ENCODE peak calls at places on chromosomes 5 and 9, in eight cellular contexts. M is neural crest cell; N is endothelial cell; O is NCI-H1092 treated with DMSO at 0.1 percent for 48 hours; B is activated T-cell treated with anti-CD3 and anti-CD28 coated beads, Interleukin-2, amount 50 U/mL, for 1 hour; J is type B pancreatic cell; D is HS-5; Z is NCI-H1105. W is an unnamed sample.

GRCh38 chr5:180283026-180283615 is 8.8 kb downstream of the MAPK9 start:
- DNase-seq in B (no peak), M (no peak), Z (no peak), O (no peak), D (no peak), J (no peak), N (no peak), W (no peak)

GRCh38 chr9:134635431-134636141 is 6.0 kb upstream of the COL5A1 start:
- DNase-seq in M (no peak), J (no peak), O (no peak), D (no peak), N (no peak), B (no peak), Z (no peak), W (peak)

GRCh38 chr9:91131433-91131839 is 230.3 kb downstream of the AUH start:
- DNase-seq in D (peak), N (no peak), O (no peak), Z (no peak), B (no peak), M (no peak), J (no peak), W (peak)

GRCh38 chr5:147445093-147445492 is 64.8 kb downstream of the DPYSL3 start:
- DNase-seq in O (no peak), Z (no peak), M (no peak), D (no peak), N (no peak), B (no peak), J (no peak), W (no peak)

GRCh38 chr9:125886365-125886764 is 139.2 kb downstream of the PBX3 start:
- DNase-seq in N (no peak), M (no peak), O (no peak), J (no peak), Z (no peak), D (no peak), B (no peak), W (no peak)

GRCh38 chr5:141840826-141841360 is 37.3 kb downstream of the PCDH1 start:
- DNase-seq in O (no peak), Z (no peak), J (no peak), B (no peak), M (no peak), D (no peak), N (no peak), W (no peak)

GRCh38 chr9:1647776-1648175 is 367.4 kb upstream of the SMARCA2 start:
- DNase-seq in N (no peak), J (no peak), M (no peak), B (no peak), D (peak), Z (no peak), O (no peak), W (no peak)

GRCh38 chr9:76213751-76214150 is 180.5 kb downstream of the RFK start:
- DNase-seq in O (no peak), N (no peak), J (no peak), D (no peak), B (no peak), Z (no peak), M (no peak), W (no peak)

GRCh38 chr9:133440884-133441283 is 18.7 kb downstream of the ADAMTS13 start:
- DNase-seq in Z (no peak), J (no peak), N (no peak), M (no peak), B (no peak), D (no peak), O (no peak), W (no peak)

GRCh38 chr5:149434162-149435014 is 55.3 kb upstream of the IL17B start:
- DNase-seq in M (peak), Z (peak), O (peak), D (no peak), J (no peak), N (peak), B (peak), W (peak)

GRCh38 chr5:73541981-73542380 is 23.5 kb downstream of the ANKRA2 start:
- DNase-seq in N (no peak), J (no peak), D (no peak), O (no peak), M (no peak), B (no peak), Z (no peak), W (no peak)

GRCh38 chr9:114894801-114895433 is 35.5 kb downstream of the TNFSF8 start:
- DNase-seq in J (no peak), O (peak), N (peak), Z (peak), D (peak), M (no peak), B (no peak), W (no peak)

GRCh38 chr9:126128494-126129142 is 198.0 kb upstream of the MVB12B start:
- DNase-seq in Z (no peak), O (no peak), M (no peak), J (peak), D (no peak), B (no peak), N (no peak), W (no peak)

GRCh38 chr9:104686081-104686480 is 8.2 kb upstream of the OR13D1 start:
- DNase-seq in J (no peak), N (no peak), M (no peak), Z (no peak), D (no peak), O (no peak), B (no peak), W (no peak)

GRCh38 chr9:72960446-72960845 is 7.6 kb upstream of the ALDH1A1 start:
- DNase-seq in B (no peak), Z (no peak), J (no peak), O (no peak), D (no peak), N (no peak), M (no peak), W (no peak)

GRCh38 chr5:116731432-116731831 is 156.8 kb upstream of the SEMA6A start:
- DNase-seq in D (no peak), Z (no peak), B (no peak), M (no peak), N (no peak), O (no peak), J (no peak), W (no peak)

GRCh38 chr9:109910616-109911568 is 130.9 kb downstream of the PALM2AKAP2 start:
- DNase-seq in N (no peak), J (no peak), B (no peak), Z (no peak), O (no peak), M (no peak), D (peak), W (no peak)

GRCh38 chr5:59485104-59485503 is 408.4 kb downstream of the PDE4D start:
- DNase-seq in D (peak), O (no peak), B (no peak), J (no peak), M (no peak), N (no peak), Z (no peak), W (no peak)

GRCh38 chr5:110663525-110663924 is 62.9 kb downstream of the TMEM232 start:
- DNase-seq in M (no peak), O (no peak), B (no peak), J (no peak), Z (no peak), D (no peak), N (no peak), W (no peak)

GRCh38 chr9:38619556-38620447 is 594 bp downstream of the ANKRD18A start:
- DNase-seq in M (peak), O (peak), Z (peak), J (no peak), N (peak), D (no peak), B (peak), W (peak)

GRCh38 chr5:93578179-93578812 is 2.7 kb downstream of the NR2F1-AS1 start:
- DNase-seq in O (no peak), B (no peak), Z (no peak), D (no peak), N (no peak), J (no peak), M (no peak), W (no peak)

GRCh38 chr5:112279082-112279481 is 140.0 kb downstream of the EPB41L4A start:
- DNase-seq in M (no peak), J (no peak), N (no peak), B (no peak), Z (no peak), D (no peak), O (no peak), W (no peak)

GRCh38 chr5:161286066-161286655 is 260.4 kb downstream of the GABRB2 start:
- DNase-seq in Z (no peak), M (no peak), O (no peak), J (no peak), B (no peak), D (no peak), N (no peak), W (no peak)

GRCh38 chr5:92977766-92978555 is 603.1 kb downstream of the NR2F1-AS1 start:
- DNase-seq in Z (no peak), D (no peak), N (no peak), O (no peak), B (no peak), J (no peak), M (no peak), W (no peak)

GRCh38 chr9:89884356-89885083 is 279.7 kb downstream of the GADD45G start:
- DNase-seq in M (no peak), B (no peak), D (no peak), Z (no peak), O (no peak), N (no peak), J (peak), W (peak)

GRCh38 chr9:89419978-89420394 is 77.9 kb downstream of the SEMA4D start:
- DNase-seq in O (no peak), M (no peak), J (no peak), Z (no peak), N (no peak), D (no peak), B (peak), W (peak)

GRCh38 chr5:155772009-155772662 is 554.8 kb upstream of the SGCD start:
- DNase-seq in O (no peak), B (no peak), N (no peak), M (no peak), D (no peak), Z (no peak), J (no peak), W (no peak)

GRCh38 chr9:104580562-104580961 is 11.6 kb downstream of the OR13C8 start:
- DNase-seq in M (no peak), O (no peak), N (no peak), J (no peak), Z (no peak), D (no peak), B (no peak), W (no peak)

GRCh38 chr5:141878186-141878770 is at the start of gene PCDH1:
- DNase-seq in O (peak), D (no peak), N (peak), B (peak), M (no peak), Z (no peak), J (no peak), W (no peak)

GRCh38 chr5:36298546-36298945 is 3.2 kb downstream of the RANBP3L start:
- DNase-seq in J (no peak), Z (no peak), O (no peak), B (no peak), M (no peak), N (no peak), D (no peak), W (no peak)

GRCh38 chr5:6540111-6540830 is 91.6 kb downstream of the UBE2QL1 start:
- DNase-seq in M (no peak), D (peak), O (no peak), N (no peak), B (no peak), Z (no peak), J (peak), W (no peak)

GRCh38 chr5:143842920-143843319 is 31.0 kb downstream of the HMHB1 start:
- DNase-seq in M (no peak), B (no peak), D (no peak), N (no peak), J (no peak), O (no peak), Z (no peak), W (no peak)

GRCh38 chr9:38214441-38214840 is 145.4 kb upstream of the SHB start:
- DNase-seq in B (no peak), Z (no peak), D (no peak), J (no peak), O (no peak), N (no peak), M (no peak), W (no peak)

GRCh38 chr5:95044096-95044495 is 240.8 kb downstream of the MCTP1 start:
- DNase-seq in N (no peak), O (no peak), M (no peak), D (no peak), J (no peak), B (no peak), Z (no peak), W (no peak)